ENCODE peak calls at places on chromosomes 2 and 18, in five cellular contexts. One of them, this sample, is unnamed.

GRCh38 chr18:62769216-62769615 is 53.9 kb downstream of the PHLPP1 start:
- DNase-seq in transverse colon: no peak
- DNase-seq in heart left ventricle: no peak
- DNase-seq in astrocyte of the spinal cord: no peak
- DNase-seq in stomach: no peak
- DNase-seq in this sample: no peak

GRCh38 chr18:23864620-23865019 is 149.9 kb upstream of the TTC39C start:
- DNase-seq in heart left ventricle: no peak
- DNase-seq in stomach: no peak
- DNase-seq in astrocyte of the spinal cord: no peak
- DNase-seq in transverse colon: no peak
- DNase-seq in this sample: no peak

GRCh38 chr2:102436284-102436683 is 13.3 kb downstream of the IL18RAP start:
- DNase-seq in astrocyte of the spinal cord: peak; percentile 56
- DNase-seq in heart left ventricle: no peak
- DNase-seq in stomach: no peak
- DNase-seq in transverse colon: no peak
- DNase-seq in this sample: no peak

GRCh38 chr2:240249423-240250149 is 109.1 kb upstream of the OTOS start:
- DNase-seq in astrocyte of the spinal cord: no peak
- DNase-seq in heart left ventricle: peak; percentile 33
- DNase-seq in transverse colon: no peak
- DNase-seq in stomach: peak; percentile 20
- DNase-seq in this sample: no peak

GRCh38 chr2:201643216-201643651 is at the start of gene TMEM237:
- DNase-seq in transverse colon: peak; percentile 47
- DNase-seq in astrocyte of the spinal cord: no peak
- DNase-seq in heart left ventricle: peak; percentile 48
- DNase-seq in stomach: peak; percentile 27
- DNase-seq in this sample: peak; percentile 65

GRCh38 chr18:54679318-54680149 is 88.5 kb downstream of the DYNAP start:
- DNase-seq in astrocyte of the spinal cord: peak; percentile 89
- DNase-seq in heart left ventricle: no peak
- DNase-seq in transverse colon: no peak
- DNase-seq in stomach: no peak
- DNase-seq in this sample: no peak

GRCh38 chr2:72146357-72147302 is 1.0 kb downstream of the CYP26B1 start:
- DNase-seq in astrocyte of the spinal cord: no peak
- DNase-seq in transverse colon: no peak
- DNase-seq in heart left ventricle: peak; percentile 24
- DNase-seq in stomach: peak; percentile 25
- DNase-seq in this sample: peak; percentile 14

GRCh38 chr18:5463390-5463789 is 80.4 kb downstream of the EPB41L3 start:
- DNase-seq in transverse colon: peak; percentile 59
- DNase-seq in stomach: no peak
- DNase-seq in heart left ventricle: peak; percentile 80
- DNase-seq in astrocyte of the spinal cord: peak; percentile 83
- DNase-seq in this sample: no peak

GRCh38 chr2:20213651-20214565 is 11.0 kb downstream of the SDC1 start:
- DNase-seq in astrocyte of the spinal cord: no peak
- DNase-seq in stomach: no peak
- DNase-seq in transverse colon: peak; percentile 61
- DNase-seq in heart left ventricle: no peak
- DNase-seq in this sample: peak; percentile 73

GRCh38 chr18:45839415-45840395 is 14.2 kb downstream of the SIGLEC15 start:
- DNase-seq in stomach: peak; percentile 67
- DNase-seq in astrocyte of the spinal cord: peak; percentile 81
- DNase-seq in transverse colon: no peak
- DNase-seq in heart left ventricle: no peak
- DNase-seq in this sample: peak; percentile 59

GRCh38 chr18:26515643-26516495 is 32.5 kb downstream of the KCTD1 start:
- DNase-seq in stomach: no peak
- DNase-seq in heart left ventricle: no peak
- DNase-seq in transverse colon: no peak
- DNase-seq in astrocyte of the spinal cord: no peak
- DNase-seq in this sample: no peak

GRCh38 chr2:38090928-38091327 is 15.0 kb upstream of the CYP1B1 start:
- DNase-seq in astrocyte of the spinal cord: no peak
- DNase-seq in stomach: no peak
- DNase-seq in heart left ventricle: no peak
- DNase-seq in transverse colon: no peak
- DNase-seq in this sample: no peak

GRCh38 chr2:216877085-216877484 is 17.2 kb upstream of the TNP1 start:
- DNase-seq in astrocyte of the spinal cord: no peak
- DNase-seq in heart left ventricle: no peak
- DNase-seq in stomach: no peak
- DNase-seq in transverse colon: no peak
- DNase-seq in this sample: peak; percentile 15

GRCh38 chr2:181183878-181184553 is 203.6 kb downstream of the UBE2E3 start:
- DNase-seq in astrocyte of the spinal cord: no peak
- DNase-seq in stomach: no peak
- DNase-seq in transverse colon: no peak
- DNase-seq in heart left ventricle: no peak
- DNase-seq in this sample: no peak

GRCh38 chr2:70767094-70767698 is 804 bp downstream of the ADD2 start:
- DNase-seq in transverse colon: no peak
- DNase-seq in heart left ventricle: no peak
- DNase-seq in stomach: no peak
- DNase-seq in astrocyte of the spinal cord: no peak
- DNase-seq in this sample: peak; percentile 74

GRCh38 chr18:24914685-24915267 is 437.2 kb downstream of the ZNF521 start:
- DNase-seq in transverse colon: no peak
- DNase-seq in astrocyte of the spinal cord: no peak
- DNase-seq in heart left ventricle: no peak
- DNase-seq in stomach: no peak
- DNase-seq in this sample: no peak

GRCh38 chr2:155100261-155100660 is 401.8 kb downstream of the KCNJ3 start:
- DNase-seq in stomach: no peak
- DNase-seq in transverse colon: no peak
- DNase-seq in astrocyte of the spinal cord: no peak
- DNase-seq in heart left ventricle: no peak
- DNase-seq in this sample: no peak

GRCh38 chr2:1784087-1784486 is 39.8 kb upstream of the PXDN start:
- DNase-seq in heart left ventricle: no peak
- DNase-seq in transverse colon: no peak
- DNase-seq in stomach: peak; percentile 23
- DNase-seq in astrocyte of the spinal cord: no peak
- DNase-seq in this sample: peak; percentile 61

GRCh38 chr2:142757111-142757510 is 120.4 kb upstream of the KYNU start:
- DNase-seq in astrocyte of the spinal cord: no peak
- DNase-seq in transverse colon: no peak
- DNase-seq in heart left ventricle: no peak
- DNase-seq in stomach: no peak
- DNase-seq in this sample: no peak

GRCh38 chr2:156470975-156471583 is 34.9 kb downstream of the GPD2 start:
- DNase-seq in stomach: no peak
- DNase-seq in astrocyte of the spinal cord: no peak
- DNase-seq in heart left ventricle: no peak
- DNase-seq in transverse colon: no peak
- DNase-seq in this sample: no peak

GRCh38 chr2:43007901-43008300 is 215.5 kb upstream of the HAAO start:
- DNase-seq in astrocyte of the spinal cord: no peak
- DNase-seq in heart left ventricle: no peak
- DNase-seq in transverse colon: no peak
- DNase-seq in stomach: no peak
- DNase-seq in this sample: no peak

GRCh38 chr2:54634564-54635511 is 88.6 kb upstream of the EML6 start:
- DNase-seq in astrocyte of the spinal cord: peak; percentile 86
- DNase-seq in stomach: no peak
- DNase-seq in transverse colon: peak; percentile 22
- DNase-seq in heart left ventricle: peak; percentile 85
- DNase-seq in this sample: no peak

GRCh38 chr2:3399829-3400228 is 20.3 kb downstream of the TRAPPC12 start:
- DNase-seq in astrocyte of the spinal cord: no peak
- DNase-seq in stomach: no peak
- DNase-seq in transverse colon: no peak
- DNase-seq in heart left ventricle: peak; percentile 70
- DNase-seq in this sample: no peak
- H3K4me3 ChIP-seq in astrocyte of the spinal cord: no peak overlapping the region
- H3K4me3 ChIP-seq in stomach: no peak overlapping the region
- H3K4me3 ChIP-seq in transverse colon: no peak overlapping the region
- H3K4me3 ChIP-seq in heart left ventricle: peak overlapping the region; percentile 8
- H3K4me3 ChIP-seq in this sample: no peak overlapping the region

DNA sequence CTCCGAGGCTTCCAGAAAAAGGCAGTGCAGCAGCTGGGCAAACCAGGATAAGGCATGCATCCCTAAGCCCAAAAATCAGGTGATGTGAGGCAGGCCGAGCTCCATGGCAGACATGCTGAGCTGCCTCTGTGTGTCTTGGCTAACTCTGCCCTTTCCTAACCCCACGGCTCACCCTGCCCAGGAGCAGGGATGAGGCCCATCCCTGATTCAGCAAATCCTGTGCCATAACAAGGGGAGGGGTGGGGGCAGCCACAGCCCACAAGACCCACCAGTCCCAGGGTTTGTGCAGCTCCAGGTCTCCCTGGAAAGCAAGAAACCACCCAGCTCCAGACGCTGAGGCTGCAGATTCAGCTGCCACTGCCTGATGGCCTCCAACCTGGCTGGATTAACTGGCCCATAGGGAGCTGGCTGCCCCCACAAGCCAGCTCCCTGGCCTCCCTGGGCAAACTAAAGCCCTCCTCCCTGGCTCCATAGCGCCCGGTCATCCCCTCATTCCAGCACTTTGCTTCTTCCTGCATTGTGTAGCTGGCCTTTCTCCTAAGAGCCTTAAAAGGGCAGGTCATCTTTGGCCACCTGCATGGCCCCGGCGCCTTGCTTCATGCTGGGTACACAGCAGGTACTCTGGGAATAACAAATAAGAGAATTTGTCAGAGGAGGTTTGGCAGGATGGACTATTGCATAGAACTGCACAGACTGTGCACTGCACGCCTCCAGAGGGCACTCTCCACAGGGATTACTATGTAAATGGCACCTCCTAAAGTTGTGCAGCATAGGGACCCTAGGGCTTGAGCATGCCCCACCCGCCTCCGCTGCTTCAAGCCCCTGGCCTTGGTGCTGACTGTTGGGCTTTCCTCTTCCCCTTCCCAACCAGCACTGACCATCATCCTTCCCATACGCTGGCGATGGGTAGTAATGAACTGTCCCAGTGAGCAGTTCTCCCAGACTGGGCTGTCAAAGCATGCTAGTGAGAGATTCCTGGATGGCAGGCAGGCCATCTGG is 10.7 kb downstream of the STEAP3 start:
- DNase-seq in astrocyte of the spinal cord: peak; percentile 32
- DNase-seq in transverse colon: no peak
- DNase-seq in stomach: no peak
- DNase-seq in heart left ventricle: no peak
- DNase-seq in this sample: peak; percentile 57
- TF ChIP-seq CTCF in astrocyte of the spinal cord: peak; percentile 56
- TF ChIP-seq CTCF in transverse colon: no peak
- TF ChIP-seq CTCF in stomach: no peak
- TF ChIP-seq CTCF in heart left ventricle: peak; percentile 4
- TF ChIP-seq CTCF in this sample: peak; percentile 80

GRCh38 chr2:36358317-36358659 is 2.7 kb downstream of the CRIM1 start:
- DNase-seq in heart left ventricle: no peak
- DNase-seq in transverse colon: no peak
- DNase-seq in stomach: no peak
- DNase-seq in astrocyte of the spinal cord: peak; percentile 67
- DNase-seq in this sample: no peak
- H3K4me3 ChIP-seq in heart left ventricle: peak overlapping the region; percentile 81
- H3K4me3 ChIP-seq in transverse colon: peak overlapping the region; percentile 76
- H3K4me3 ChIP-seq in stomach: peak overlapping the region; percentile 89
- H3K4me3 ChIP-seq in astrocyte of the spinal cord: peak overlapping the region; percentile 92
- H3K4me3 ChIP-seq in this sample: peak overlapping the region; percentile 80

DNA sequence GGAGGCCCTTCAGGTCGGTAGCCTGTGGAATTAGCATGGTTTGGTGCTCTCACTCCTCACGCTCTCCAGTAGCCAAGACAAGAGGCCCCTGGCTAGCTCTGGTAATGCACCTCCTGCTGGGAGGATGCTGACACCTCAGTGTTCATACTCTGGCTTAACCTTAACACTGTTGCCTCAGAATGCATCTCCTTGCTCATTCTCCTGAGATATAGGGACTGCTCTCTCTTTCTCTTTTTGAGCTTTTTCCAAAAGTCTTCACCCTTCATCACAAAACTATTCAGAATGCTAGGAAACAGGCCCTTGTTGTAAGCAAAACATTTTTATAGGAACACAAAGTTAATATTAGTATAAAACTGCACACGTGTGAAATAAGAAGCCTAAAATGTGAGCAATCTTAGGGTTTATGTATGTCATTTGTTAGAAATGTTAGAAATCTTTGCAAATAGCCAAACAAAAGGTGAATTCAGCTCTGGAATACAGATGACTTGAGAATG is 17.3 kb upstream of the IMPA2 start:
- DNase-seq in astrocyte of the spinal cord: peak; percentile 45
- DNase-seq in stomach: no peak
- DNase-seq in heart left ventricle: no peak
- DNase-seq in transverse colon: no peak
- DNase-seq in this sample: peak; percentile 31
- TF ChIP-seq CTCF in astrocyte of the spinal cord: no peak
- TF ChIP-seq CTCF in stomach: no peak
- TF ChIP-seq CTCF in heart left ventricle: no peak
- TF ChIP-seq CTCF in transverse colon: no peak
- TF ChIP-seq CTCF in this sample: peak; percentile 49

DNA sequence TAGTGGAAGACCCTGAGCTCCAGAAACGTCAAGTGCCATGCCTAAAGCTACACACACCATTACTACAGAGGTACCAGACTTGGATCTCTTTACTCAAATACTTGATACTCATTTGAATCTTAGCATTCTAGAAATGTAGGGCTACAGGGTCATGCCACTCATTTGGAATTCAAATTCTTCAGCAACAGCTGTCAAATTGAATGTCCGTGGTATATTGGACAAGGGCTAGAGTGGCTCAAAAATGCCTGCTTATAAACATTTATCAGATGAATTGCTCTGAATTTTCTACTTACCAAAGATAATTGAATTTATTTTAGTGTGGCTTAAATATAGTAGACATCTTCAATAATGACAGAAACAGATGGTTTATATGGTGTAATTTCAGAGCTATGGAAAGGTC is 669.7 kb downstream of the SLC4A3 start:
- DNase-seq in stomach: no peak
- DNase-seq in astrocyte of the spinal cord: no peak
- DNase-seq in transverse colon: no peak
- DNase-seq in heart left ventricle: no peak
- DNase-seq in this sample: no peak
- H3K4me3 ChIP-seq in stomach: no peak overlapping the region
- H3K4me3 ChIP-seq in astrocyte of the spinal cord: no peak overlapping the region
- H3K4me3 ChIP-seq in transverse colon: no peak overlapping the region
- H3K4me3 ChIP-seq in heart left ventricle: no peak overlapping the region
- H3K4me3 ChIP-seq in this sample: no peak overlapping the region

GRCh38 chr18:63979409-63979908 is 9.6 kb downstream of the SERPINB8 start:
- DNase-seq in stomach: peak; percentile 51
- DNase-seq in transverse colon: peak; percentile 47
- DNase-seq in heart left ventricle: no peak
- DNase-seq in astrocyte of the spinal cord: peak; percentile 73
- DNase-seq in this sample: peak; percentile 56
- TF ChIP-seq CTCF in stomach: peak; percentile 71
- TF ChIP-seq CTCF in transverse colon: peak; percentile 81
- TF ChIP-seq CTCF in heart left ventricle: peak; percentile 88
- TF ChIP-seq CTCF in astrocyte of the spinal cord: peak; percentile 92
- TF ChIP-seq CTCF in this sample: peak; percentile 87

This sample was measured in WERI-Rb-1.